ENCODE peak calls at places on chromosomes 2 and 18, in four cellular contexts. One of them, this sample, is unnamed.

GRCh38 chr2:54757496-54757895 is 34.0 kb downstream of the EML6 start:
- DNase-seq in H9: peak; percentile 51
- DNase-seq in OCI-LY7: peak; percentile 78
- DNase-seq in left ventricle myocardium inferior: no peak
- DNase-seq in this sample: no peak

GRCh38 chr2:123086613-123087012 is 938.5 kb upstream of the CNTNAP5 start:
- DNase-seq in H9: no peak
- DNase-seq in OCI-LY7: no peak
- DNase-seq in left ventricle myocardium inferior: no peak
- DNase-seq in this sample: no peak

GRCh38 chr2:128602038-128602698 is 283.5 kb upstream of the HS6ST1 start:
- DNase-seq in H9: peak; percentile 21
- DNase-seq in OCI-LY7: no peak
- DNase-seq in left ventricle myocardium inferior: peak; percentile 7
- DNase-seq in this sample: no peak

GRCh38 chr2:152062130-152063091 is 36.4 kb downstream of the CACNB4 start:
- DNase-seq in H9: no peak
- DNase-seq in OCI-LY7: no peak
- DNase-seq in left ventricle myocardium inferior: no peak
- DNase-seq in this sample: peak; percentile 32

GRCh38 chr2:127216105-127216504 is 4.0 kb downstream of the CYP27C1 start:
- DNase-seq in H9: no peak
- DNase-seq in OCI-LY7: no peak
- DNase-seq in left ventricle myocardium inferior: no peak
- DNase-seq in this sample: no peak

GRCh38 chr2:29134933-29135332 is 19.7 kb downstream of the CLIP4 start:
- DNase-seq in H9: no peak
- DNase-seq in OCI-LY7: no peak
- DNase-seq in left ventricle myocardium inferior: no peak
- DNase-seq in this sample: no peak

GRCh38 chr18:50727721-50728470 is 91.9 kb downstream of the MRO start:
- DNase-seq in H9: no peak
- DNase-seq in OCI-LY7: no peak
- DNase-seq in left ventricle myocardium inferior: no peak
- DNase-seq in this sample: no peak

GRCh38 chr2:133768261-133769021 is 200.2 kb upstream of the NCKAP5 start:
- DNase-seq in H9: no peak
- DNase-seq in OCI-LY7: no peak
- DNase-seq in left ventricle myocardium inferior: peak; percentile 76
- DNase-seq in this sample: no peak

GRCh38 chr2:209423562-209424541 is at the start of gene MAP2:
- DNase-seq in H9: peak; percentile 87
- DNase-seq in OCI-LY7: peak; percentile 16
- DNase-seq in left ventricle myocardium inferior: peak; percentile 80
- DNase-seq in this sample: peak; percentile 38

GRCh38 chr2:109663721-109664120 is 49.6 kb downstream of the SOWAHC start:
- DNase-seq in H9: no peak
- DNase-seq in OCI-LY7: no peak
- DNase-seq in left ventricle myocardium inferior: peak; percentile 53
- DNase-seq in this sample: peak; percentile 14

GRCh38 chr18:39938678-39939077 is 2016.4 kb upstream of the PIK3C3 start:
- DNase-seq in H9: no peak
- DNase-seq in OCI-LY7: no peak
- DNase-seq in left ventricle myocardium inferior: no peak
- DNase-seq in this sample: no peak

GRCh38 chr18:21363411-21363810 is 121.4 kb downstream of the GREB1L start:
- DNase-seq in H9: no peak
- DNase-seq in OCI-LY7: no peak
- DNase-seq in left ventricle myocardium inferior: no peak
- DNase-seq in this sample: no peak

GRCh38 chr2:130874512-130874911 is 37.8 kb downstream of the ARHGEF4 start:
- DNase-seq in H9: no peak
- DNase-seq in OCI-LY7: no peak
- DNase-seq in left ventricle myocardium inferior: no peak
- DNase-seq in this sample: no peak

GRCh38 chr18:55236150-55236931 is 277.1 kb upstream of the CCDC68 start:
- DNase-seq in H9: no peak
- DNase-seq in OCI-LY7: no peak
- DNase-seq in left ventricle myocardium inferior: peak; percentile 38
- DNase-seq in this sample: peak; percentile 31

GRCh38 chr2:118846667-118847446 is 591 bp downstream of the EN1 start:
- DNase-seq in H9: peak; percentile 45
- DNase-seq in OCI-LY7: no peak
- DNase-seq in left ventricle myocardium inferior: no peak
- DNase-seq in this sample: no peak

GRCh38 chr2:56741601-56742102 is 557.9 kb downstream of the CCDC85A start:
- DNase-seq in H9: no peak
- DNase-seq in OCI-LY7: no peak
- DNase-seq in left ventricle myocardium inferior: peak; percentile 16
- DNase-seq in this sample: no peak

GRCh38 chr2:42569883-42570282 is 1.5 kb downstream of the MTA3 start:
- DNase-seq in H9: no peak
- DNase-seq in OCI-LY7: peak; percentile 32
- DNase-seq in left ventricle myocardium inferior: no peak
- DNase-seq in this sample: no peak

GRCh38 chr18:13893418-13893760 is 21.9 kb downstream of the MC2R start:
- DNase-seq in H9: no peak
- DNase-seq in OCI-LY7: peak; percentile 66
- DNase-seq in left ventricle myocardium inferior: no peak
- DNase-seq in this sample: no peak

GRCh38 chr2:238322001-238322411 is 1.7 kb downstream of the TRAF3IP1 start:
- DNase-seq in H9: no peak
- DNase-seq in OCI-LY7: no peak
- DNase-seq in left ventricle myocardium inferior: no peak
- DNase-seq in this sample: no peak

GRCh38 chr18:34492652-34493051 is 217.4 kb upstream of the DTNA start:
- DNase-seq in H9: no peak
- DNase-seq in OCI-LY7: no peak
- DNase-seq in left ventricle myocardium inferior: no peak
- DNase-seq in this sample: no peak

GRCh38 chr2:176637134-176637496 is 367.9 kb downstream of the MTX2 start:
- DNase-seq in H9: no peak
- DNase-seq in OCI-LY7: no peak
- DNase-seq in left ventricle myocardium inferior: no peak
- DNase-seq in this sample: no peak

GRCh38 chr2:125312342-125312741 is 1287.3 kb downstream of the CNTNAP5 start:
- DNase-seq in H9: no peak
- DNase-seq in OCI-LY7: no peak
- DNase-seq in left ventricle myocardium inferior: no peak
- DNase-seq in this sample: no peak

GRCh38 chr2:216299588-216299987 is 72.7 kb downstream of the MARCHF4 start:
- DNase-seq in H9: no peak
- DNase-seq in OCI-LY7: no peak
- DNase-seq in left ventricle myocardium inferior: no peak
- DNase-seq in this sample: no peak

GRCh38 chr2:25286025-25286400 is 55.7 kb downstream of the DNMT3A start:
- DNase-seq in H9: peak; percentile 68
- DNase-seq in OCI-LY7: peak; percentile 75
- DNase-seq in left ventricle myocardium inferior: no peak
- DNase-seq in this sample: no peak

GRCh38 chr2:57868619-57869139 is 177.9 kb upstream of the VRK2 start:
- DNase-seq in H9: no peak
- DNase-seq in OCI-LY7: no peak
- DNase-seq in left ventricle myocardium inferior: no peak
- DNase-seq in this sample: no peak

GRCh38 chr2:180656455-180656847 is 324.0 kb upstream of the UBE2E3 start:
- DNase-seq in H9: no peak
- DNase-seq in OCI-LY7: no peak
- DNase-seq in left ventricle myocardium inferior: no peak
- DNase-seq in this sample: no peak

GRCh38 chr2:136764397-136765255 is 719 bp upstream of the THSD7B start:
- DNase-seq in H9: peak; percentile 79
- DNase-seq in OCI-LY7: no peak
- DNase-seq in left ventricle myocardium inferior: no peak
- DNase-seq in this sample: no peak

GRCh38 chr2:109242654-109243331 is 113.8 kb downstream of the SH3RF3 start:
- DNase-seq in H9: no peak
- DNase-seq in OCI-LY7: no peak
- DNase-seq in left ventricle myocardium inferior: peak; percentile 57
- DNase-seq in this sample: no peak

GRCh38 chr18:136433-136832 is 21.9 kb upstream of the USP14 start:
- DNase-seq in H9: no peak
- DNase-seq in OCI-LY7: peak; percentile 84
- DNase-seq in left ventricle myocardium inferior: no peak
- DNase-seq in this sample: no peak

GRCh38 chr2:104897515-104898184 is 43.7 kb downstream of the POU3F3 start:
- DNase-seq in H9: no peak
- DNase-seq in OCI-LY7: no peak
- DNase-seq in left ventricle myocardium inferior: no peak
- DNase-seq in this sample: no peak

GRCh38 chr2:159907914-159908313 is 109.9 kb upstream of the CD302 start:
- DNase-seq in H9: no peak
- DNase-seq in OCI-LY7: no peak
- DNase-seq in left ventricle myocardium inferior: no peak
- DNase-seq in this sample: no peak

GRCh38 chr2:59888015-59888414 is 665.4 kb downstream of the BCL11A start:
- DNase-seq in H9: peak; percentile 43
- DNase-seq in OCI-LY7: peak; percentile 85
- DNase-seq in left ventricle myocardium inferior: no peak
- DNase-seq in this sample: no peak

GRCh38 chr2:237980087-237980486 is 13.3 kb downstream of the UBE2F start:
- DNase-seq in H9: no peak
- DNase-seq in OCI-LY7: no peak
- DNase-seq in left ventricle myocardium inferior: no peak
- DNase-seq in this sample: no peak

GRCh38 chr2:156156580-156156979 is 175.9 kb downstream of the NR4A2 start:
- DNase-seq in H9: no peak
- DNase-seq in OCI-LY7: no peak
- DNase-seq in left ventricle myocardium inferior: no peak
- DNase-seq in this sample: no peak
- TF ChIP-seq CTCF in H9: peak; percentile 49
- TF ChIP-seq CTCF in OCI-LY7: no peak
- TF ChIP-seq CTCF in left ventricle myocardium inferior: peak; percentile 25
- TF ChIP-seq CTCF in this sample: no peak

GRCh38 chr2:71933467-71934319 is 214.0 kb downstream of the CYP26B1 start:
- DNase-seq in H9: peak; percentile 34
- DNase-seq in OCI-LY7: no peak
- DNase-seq in left ventricle myocardium inferior: no peak
- DNase-seq in this sample: no peak

GRCh38 chr2:71934595-71935263 is 212.9 kb downstream of the CYP26B1 start:
- DNase-seq in H9: no peak
- DNase-seq in OCI-LY7: no peak
- DNase-seq in left ventricle myocardium inferior: peak; percentile 62
- DNase-seq in this sample: no peak

GRCh38 chr2:71936076-71937030 is 211.3 kb downstream of the CYP26B1 start:
- DNase-seq in H9: no peak
- DNase-seq in OCI-LY7: no peak
- DNase-seq in left ventricle myocardium inferior: no peak
- DNase-seq in this sample: no peak

GRCh38 chr2:71934320-71934593 is 213.4 kb downstream of the CYP26B1 start:
- DNase-seq in H9: no peak
- DNase-seq in OCI-LY7: no peak
- DNase-seq in left ventricle myocardium inferior: no peak
- DNase-seq in this sample: no peak

GRCh38 chr2:71935291-71935848 is 212.3 kb downstream of the CYP26B1 start:
- DNase-seq in H9: peak; percentile 20
- DNase-seq in OCI-LY7: no peak
- DNase-seq in left ventricle myocardium inferior: peak; percentile 71
- DNase-seq in this sample: no peak
- H3K27ac ChIP-seq in H9: no peak overlapping the region
- H3K27ac ChIP-seq in OCI-LY7: no peak overlapping the region
- H3K27ac ChIP-seq in left ventricle myocardium inferior: peak overlapping the region; percentile 69
- H3K27ac ChIP-seq in this sample: no peak overlapping the region

GRCh38 chr2:37630298-37630697 is 41.1 kb downstream of the CDC42EP3 start:
- DNase-seq in H9: no peak
- DNase-seq in OCI-LY7: no peak
- DNase-seq in left ventricle myocardium inferior: no peak
- DNase-seq in this sample: no peak

GRCh38 chr2:37629529-37629928 is 41.9 kb downstream of the CDC42EP3 start:
- DNase-seq in H9: no peak
- DNase-seq in OCI-LY7: no peak
- DNase-seq in left ventricle myocardium inferior: no peak
- DNase-seq in this sample: no peak

GRCh38 chr2:37631698-37632097 is 39.7 kb downstream of the CDC42EP3 start:
- DNase-seq in H9: no peak
- DNase-seq in OCI-LY7: no peak
- DNase-seq in left ventricle myocardium inferior: no peak
- DNase-seq in this sample: no peak

GRCh38 chr2:37631292-37631691 is 40.1 kb downstream of the CDC42EP3 start:
- DNase-seq in H9: no peak
- DNase-seq in OCI-LY7: no peak
- DNase-seq in left ventricle myocardium inferior: no peak
- DNase-seq in this sample: peak; percentile 62

DNA sequence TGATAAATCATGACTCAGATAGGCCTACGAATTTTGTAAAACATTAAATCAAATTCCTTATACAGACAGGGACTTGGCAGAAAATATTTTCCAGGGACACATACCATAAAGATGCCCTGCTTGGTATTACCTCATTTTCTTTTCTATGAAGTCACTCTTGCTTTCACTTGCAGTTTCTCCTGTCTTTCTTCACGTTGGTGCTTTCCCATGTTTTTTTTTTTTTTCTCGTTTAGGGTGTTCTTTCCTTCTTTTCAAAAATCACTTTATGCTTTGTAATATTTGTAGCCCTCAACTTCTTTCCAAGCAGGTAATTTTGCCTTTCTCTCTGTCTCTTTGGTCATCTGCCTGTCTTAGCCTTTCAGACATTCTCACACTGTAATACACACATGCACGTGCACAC is 40.7 kb downstream of the CDC42EP3 start:
- DNase-seq in H9: no peak
- DNase-seq in OCI-LY7: no peak
- DNase-seq in left ventricle myocardium inferior: no peak
- DNase-seq in this sample: no peak
- H3K4me1 ChIP-seq in H9: no peaks in the 10 kb centered on the region
- H3K4me1 ChIP-seq in OCI-LY7: peaks cover 4% of the 10 kb centered on the region
- H3K4me1 ChIP-seq in left ventricle myocardium inferior: peaks cover 23% of the 10 kb centered on the region
- H3K4me1 ChIP-seq in this sample: peaks cover 33% of the 10 kb centered on the region

DNA sequence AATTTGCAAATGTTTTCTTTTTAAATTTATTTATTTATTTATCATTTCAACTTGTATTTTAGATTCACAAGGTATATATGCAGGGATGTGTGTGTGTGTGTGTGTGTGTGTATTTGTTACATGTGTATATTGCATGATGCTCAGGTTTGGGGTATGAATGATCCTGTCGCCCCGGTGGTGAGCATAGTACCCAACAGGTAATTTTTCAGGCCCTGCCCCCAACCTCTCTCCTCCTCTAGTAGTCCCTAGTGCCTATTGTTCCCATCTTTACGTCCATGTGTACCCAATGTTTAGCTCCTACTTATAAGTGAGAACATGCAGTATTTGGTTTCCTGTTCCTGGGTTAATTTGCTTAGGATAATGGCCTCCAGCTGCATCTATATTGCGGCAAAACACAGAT is 33.0 kb upstream of the KIF5C start:
- DNase-seq in H9: no peak
- DNase-seq in OCI-LY7: no peak
- DNase-seq in left ventricle myocardium inferior: no peak
- DNase-seq in this sample: no peak
- TF ChIP-seq CTCF in H9: peak; percentile 36
- TF ChIP-seq CTCF in OCI-LY7: no peak
- TF ChIP-seq CTCF in left ventricle myocardium inferior: no peak
- TF ChIP-seq CTCF in this sample: no peak

GRCh38 chr2:9401059-9401547 is 22.2 kb downstream of the ITGB1BP1 start:
- DNase-seq in H9: no peak
- DNase-seq in OCI-LY7: no peak
- DNase-seq in left ventricle myocardium inferior: no peak
- DNase-seq in this sample: no peak
- H3K27ac ChIP-seq in H9: no peak overlapping the region
- H3K27ac ChIP-seq in OCI-LY7: no peak overlapping the region
- H3K27ac ChIP-seq in left ventricle myocardium inferior: no peak overlapping the region
- H3K27ac ChIP-seq in this sample: no peak overlapping the region

This sample was measured in gastrocnemius medialis.